ENCODE peak calls at places on chromosomes 6 and 20, in five cellular contexts. Q is RWPE2, S is neuronal stem cell, J is fibroblast of lung, R is aorta. A is an unnamed sample. For H3K36me3, the result is how much of the 10 kb centered on the place peaks cover.

GRCh38 chr20:38201356-38201755 is 36.3 kb upstream of the TGM2 start:
- DNase-seq in Q (peak), S (no peak), J (peak), R (peak), A (peak)

GRCh38 chr6:44942201-44942600 is 385.9 kb upstream of the RUNX2 start:
- DNase-seq in Q (no peak), S (no peak), J (no peak), R (no peak), A (no peak)

GRCh38 chr20:33074675-33075074 is 4.8 kb upstream of the BPIFB4 start:
- DNase-seq in Q (no peak), S (no peak), J (no peak), R (no peak), A (no peak)

GRCh38 chr6:159961523-159961922 is 7.4 kb upstream of the IGF2R start:
- DNase-seq in Q (no peak), S (no peak), J (peak), R (no peak), A (no peak)

GRCh38 chr20:50346372-50347347 is 156.0 kb downstream of the CEBPB start:
- DNase-seq in Q (peak), S (no peak), J (peak), R (peak), A (peak)

GRCh38 chr6:7189101-7189721 is 81.5 kb downstream of the RREB1 start:
- DNase-seq in Q (no peak), S (no peak), J (no peak), R (no peak), A (no peak)

GRCh38 chr6:161547617-161548016 is 273.8 kb upstream of the AGPAT4 start:
- DNase-seq in Q (no peak), S (no peak), J (peak), R (no peak), A (no peak)

GRCh38 chr6:133590814-133591213 is 298.1 kb upstream of the TCF21 start:
- DNase-seq in Q (no peak), S (no peak), J (no peak), R (no peak), A (no peak)

GRCh38 chr20:44407402-44408184 is 52.1 kb downstream of the HNF4A start:
- DNase-seq in Q (peak), S (no peak), J (peak), R (peak), A (no peak)

GRCh38 chr6:118203421-118204000 is 296.4 kb downstream of the SLC35F1 start:
- DNase-seq in Q (no peak), S (no peak), J (no peak), R (no peak), A (no peak)

GRCh38 chr6:105603779-105604592 is 201.1 kb upstream of the PREP start:
- DNase-seq in Q (no peak), S (no peak), J (peak), R (no peak), A (no peak)

GRCh38 chr6:168791916-168792315 is 350.9 kb downstream of the SMOC2 start:
- DNase-seq in Q (no peak), S (no peak), J (no peak), R (no peak), A (no peak)

GRCh38 chr6:51855310-51856082 is 231.9 kb downstream of the PKHD1 start:
- DNase-seq in Q (no peak), S (peak), J (peak), R (no peak), A (no peak)

GRCh38 chr20:41180599-41181333 is 43.4 kb downstream of the PLCG1 start:
- DNase-seq in Q (peak), S (no peak), J (no peak), R (peak), A (no peak)

GRCh38 chr6:118725944-118726343 is 74.6 kb upstream of the CEP85L start:
- DNase-seq in Q (no peak), S (no peak), J (no peak), R (no peak), A (no peak)

DNA sequence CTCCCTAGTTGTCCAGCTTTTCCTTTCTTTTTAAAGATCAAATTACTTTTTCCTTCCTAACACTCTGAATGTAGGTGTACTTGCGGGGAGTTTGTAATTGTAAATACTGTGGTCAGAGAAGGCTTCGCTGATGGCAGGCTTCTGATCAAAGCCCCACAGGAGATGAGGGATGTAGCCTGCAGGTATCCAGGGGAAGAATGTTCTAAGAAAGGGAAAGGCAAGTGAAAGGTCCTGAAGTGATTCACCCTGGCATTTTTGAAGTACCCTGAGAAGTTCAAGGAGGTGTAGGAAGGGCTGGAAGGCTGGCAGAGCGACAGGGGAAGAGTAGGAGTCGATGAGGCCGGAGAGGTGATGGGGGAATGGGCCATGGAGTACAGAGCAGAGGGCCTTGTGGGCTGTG is 38.2 kb upstream of the CCN6 start:
- DNase-seq in Q (no peak), S (no peak), J (peak), R (no peak), A (no peak)
- H3K4me3 ChIP-seq in Q (no peak), S (no peak), J (no peak), R (no peak), A (no peak)

DNA sequence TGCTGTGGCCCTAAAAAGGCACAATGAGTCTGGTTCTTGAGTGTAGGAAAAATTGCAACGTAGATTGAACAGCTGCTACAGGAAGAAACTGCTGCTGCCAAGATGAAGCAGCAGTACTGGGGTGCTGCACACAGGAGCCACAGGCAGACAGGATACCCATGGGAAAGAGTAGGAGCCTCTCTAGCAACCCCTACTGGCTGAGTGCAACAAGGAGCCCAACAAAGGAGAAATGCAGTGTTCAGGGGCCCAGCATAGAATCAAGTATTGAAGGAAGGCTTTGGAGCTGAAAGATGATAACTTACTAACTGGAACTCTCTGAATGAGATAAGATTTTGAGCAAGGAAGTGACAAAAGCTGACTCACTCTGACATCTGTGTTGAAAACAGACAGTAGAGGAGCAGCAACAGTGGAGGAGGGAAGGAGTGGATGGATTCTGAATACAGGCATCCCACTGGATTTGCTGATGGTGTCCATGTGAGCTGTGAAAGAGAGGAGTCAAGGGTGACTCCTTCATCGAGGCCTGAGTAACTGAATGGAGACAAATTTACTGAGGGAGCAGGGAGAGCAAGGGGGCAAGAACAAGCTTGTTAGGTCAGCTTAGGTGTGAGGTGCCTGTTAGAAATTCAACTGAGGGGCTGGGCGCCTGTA is 534.7 kb upstream of the JARID2 start:
- DNase-seq in Q (no peak), S (no peak), J (peak), R (no peak), A (no peak)
- H3K27ac ChIP-seq in Q (peak), S (no peak), J (peak), R (no peak), A (no peak)

DNA sequence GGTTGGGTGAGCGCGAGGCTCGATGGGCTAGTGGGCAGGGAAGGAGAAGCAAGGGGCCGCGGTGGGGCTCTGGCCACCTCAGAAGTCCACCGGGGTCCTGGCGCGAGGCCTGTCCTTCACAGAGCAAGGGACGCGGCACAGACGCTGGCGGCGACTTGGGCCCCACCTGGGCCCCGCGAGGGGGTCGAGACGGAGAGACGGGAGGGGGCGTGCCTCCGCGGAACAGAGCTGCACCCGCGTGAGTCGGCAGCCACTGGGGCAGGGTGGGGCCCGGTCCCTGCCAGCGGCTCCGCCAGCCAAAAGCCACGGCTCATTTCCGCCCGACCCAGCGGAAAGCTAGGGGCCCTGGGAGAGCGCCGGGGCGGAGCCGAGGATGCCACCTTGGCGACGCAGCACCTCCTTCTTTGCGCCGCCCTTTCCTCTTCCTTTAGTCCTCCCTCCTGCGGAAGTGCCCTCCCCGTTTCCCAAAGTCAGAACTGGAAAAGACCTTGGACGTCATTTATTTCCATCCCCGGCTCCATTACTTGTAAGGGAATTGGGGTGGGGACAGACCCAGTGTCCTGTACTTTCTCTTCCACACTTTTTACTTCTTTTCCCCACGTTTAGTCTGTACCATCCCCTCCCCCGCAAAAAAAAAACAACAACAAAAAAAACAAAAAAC is at the start of gene CUL7:
- DNase-seq in Q (peak), S (peak), J (peak), R (peak), A (peak)
- H3K36me3 ChIP-seq in Q (half or more), S (half or more), J (under half), R (under half), A (under half)

GRCh38 chr20:57808266-57808866 is 98.6 kb upstream of the PMEPA1 start:
- DNase-seq in Q (no peak), S (no peak), J (no peak), R (peak), A (no peak)

GRCh38 chr20:57809661-57810172 is 99.9 kb upstream of the PMEPA1 start:
- DNase-seq in Q (peak), S (no peak), J (no peak), R (peak), A (no peak)

GRCh38 chr20:57809149-57809548 is 99.3 kb upstream of the PMEPA1 start:
- DNase-seq in Q (no peak), S (no peak), J (no peak), R (no peak), A (no peak)

GRCh38 chr20:57811373-57812020 is 101.7 kb upstream of the PMEPA1 start:
- DNase-seq in Q (peak), S (peak), J (no peak), R (peak), A (peak)

GRCh38 chr20:57810511-57811372 is 100.9 kb upstream of the PMEPA1 start:
- DNase-seq in Q (peak), S (peak), J (peak), R (peak), A (peak)
- H3K4me3 ChIP-seq in Q (no peak), S (no peak), J (no peak), R (no peak), A (no peak)

DNA sequence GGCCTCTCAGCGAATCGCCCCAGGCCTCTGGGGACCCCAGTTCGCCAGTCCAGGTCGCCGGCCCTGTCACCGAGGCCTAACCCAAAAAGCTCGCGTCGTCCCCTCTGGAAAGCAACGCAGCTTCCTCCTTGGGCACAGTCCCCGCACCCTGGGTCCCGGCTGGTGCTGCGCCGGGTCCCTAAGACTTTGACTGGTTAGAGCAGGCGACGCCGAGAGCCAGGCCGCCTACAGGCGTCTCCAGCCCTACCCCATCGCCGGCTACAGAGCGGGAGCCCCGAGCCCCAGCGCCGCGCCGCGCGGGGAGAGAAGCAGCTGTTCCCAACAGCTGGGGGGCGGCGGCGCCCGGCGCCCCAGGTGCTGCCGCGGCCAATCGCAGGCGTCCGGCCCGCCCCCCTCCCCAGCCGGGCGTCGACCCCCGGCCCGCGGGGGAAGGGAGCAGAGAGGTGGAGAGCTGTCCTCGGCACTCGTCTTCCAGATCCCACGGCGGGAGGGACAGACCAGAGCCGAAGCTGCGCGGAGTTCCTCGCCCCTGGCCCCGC is 540 bp upstream of the RBM24 start:
- DNase-seq in Q (no peak), S (peak), J (peak), R (peak), A (peak)
- H3K27ac ChIP-seq in Q (no peak), S (peak), J (no peak), R (no peak), A (peak)

GRCh38 chr20:57371363-57371762 is 19.8 kb upstream of the RBM38 start:
- DNase-seq in Q (no peak), S (no peak), J (no peak), R (no peak), A (no peak)
- H3K36me3 ChIP-seq in Q (half or more), S (half or more), J (under half), R (under half), A (half or more)

GRCh38 chr20:19934792-19935491 is 82.2 kb upstream of the NAA20 start:
- DNase-seq in Q (no peak), S (no peak), J (no peak), R (no peak), A (peak)

GRCh38 chr20:19938421-19938787 is 78.8 kb upstream of the NAA20 start:
- DNase-seq in Q (no peak), S (no peak), J (no peak), R (no peak), A (no peak)

GRCh38 chr20:19936801-19937583 is 80.2 kb upstream of the NAA20 start:
- DNase-seq in Q (no peak), S (no peak), J (no peak), R (no peak), A (no peak)

GRCh38 chr20:19937651-19938420 is 79.3 kb upstream of the NAA20 start:
- DNase-seq in Q (no peak), S (no peak), J (no peak), R (no peak), A (no peak)

DNA sequence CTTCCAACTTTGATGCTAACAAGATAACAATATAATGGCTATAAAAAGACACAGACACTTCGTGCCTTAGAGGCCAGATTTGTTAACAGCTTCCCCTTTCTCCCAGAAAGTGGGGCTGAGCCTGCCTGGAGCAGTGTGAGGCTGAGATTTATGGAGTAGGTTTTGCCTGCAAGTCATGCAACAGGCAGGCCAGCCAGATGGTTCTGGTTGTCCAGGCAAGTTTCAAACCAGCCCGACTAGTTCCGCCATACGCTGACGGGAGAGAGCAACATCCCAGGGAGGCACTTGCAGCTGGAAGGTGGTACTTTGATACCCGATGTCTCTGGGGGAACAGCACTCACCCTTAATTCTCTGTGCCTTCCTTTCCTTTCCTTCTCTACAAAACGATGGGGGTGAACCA is 81.3 kb upstream of the NAA20 start:
- DNase-seq in Q (no peak), S (no peak), J (no peak), R (no peak), A (no peak)
- H3K4me3 ChIP-seq in Q (no peak), S (no peak), J (no peak), R (no peak), A (peak)

GRCh38 chr6:30908700-30909099 is 693 bp downstream of the GTF2H4 start:
- DNase-seq in Q (no peak), S (no peak), J (no peak), R (no peak), A (no peak)
- H3K27ac ChIP-seq in Q (peak), S (no peak), J (peak), R (no peak), A (peak)

GRCh38 chr6:53159558-53159957 is 10.9 kb upstream of the GCM1 start:
- DNase-seq in Q (no peak), S (no peak), J (no peak), R (no peak), A (no peak)
- H3K36me3 ChIP-seq in Q (under half), S (under half), J (under half), R (under half), A (under half)

DNA sequence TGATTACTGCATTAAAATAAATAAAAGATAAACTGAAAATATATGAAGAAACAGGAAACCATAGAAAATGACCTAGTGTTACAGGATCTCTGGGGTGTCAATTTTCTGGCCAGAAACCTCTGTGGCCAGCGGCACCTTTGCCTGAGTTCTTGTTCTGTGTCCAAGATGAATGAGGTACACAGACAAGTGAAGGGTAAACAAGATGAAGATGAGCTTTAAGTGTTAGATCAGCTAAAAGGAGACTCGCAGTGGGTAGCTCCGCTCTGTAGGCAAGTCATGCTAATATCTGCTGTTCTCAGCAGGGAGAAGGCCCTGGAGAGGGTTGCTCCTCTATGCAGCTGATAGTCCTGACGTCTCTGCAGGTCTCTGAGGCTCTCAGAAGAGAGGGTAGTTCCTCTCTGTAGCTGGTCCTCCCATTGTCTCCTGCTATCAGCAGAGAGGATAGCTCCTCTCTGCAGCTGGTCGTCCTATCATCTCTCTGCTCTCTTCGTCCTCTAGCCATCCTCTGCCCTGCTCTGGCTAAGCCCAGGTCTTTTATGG is 35.9 kb upstream of the TBC1D22B start:
- DNase-seq in Q (no peak), S (no peak), J (no peak), R (no peak), A (no peak)
- H3K4me3 ChIP-seq in Q (peak), S (peak), J (peak), R (no peak), A (peak)

A was measured in tibial artery.